ENCODE peak calls at places on chromosomes 16 and 17, in nine cellular contexts. Q, C, K, Y, T, D, F, X and L are unnamed samples.

GRCh38 chr17:38896373-38896954 is 26.6 kb downstream of the LASP1 start:
- DNase-seq in Q (no peak), C (peak), K (no peak), Y (no peak), T (no peak), D (no peak), F (no peak), X (no peak), L (no peak)

GRCh38 chr16:88701541-88702363 is 4.5 kb downstream of the RNF166 start:
- DNase-seq in Q (no peak), C (no peak), K (no peak), Y (no peak), T (no peak), D (no peak), F (no peak), X (no peak), L (no peak)

GRCh38 chr16:88905563-88905962 is 39.1 kb upstream of the PABPN1L start:
- DNase-seq in Q (no peak), C (no peak), K (no peak), Y (no peak), T (peak), D (no peak), F (no peak), X (no peak), L (peak)

GRCh38 chr17:12856451-12856850 is 67.2 kb downstream of the ARHGAP44 start:
- DNase-seq in Q (no peak), C (no peak), K (no peak), Y (no peak), T (no peak), D (no peak), F (no peak), X (no peak), L (no peak)

GRCh38 chr16:79528281-79528680 is 72.3 kb downstream of the MAF start:
- DNase-seq in Q (no peak), C (no peak), K (no peak), Y (no peak), T (no peak), D (no peak), F (no peak), X (no peak), L (no peak)

GRCh38 chr17:77887110-77887463 is 71.4 kb upstream of the TNRC6C start:
- DNase-seq in Q (no peak), C (no peak), K (no peak), Y (no peak), T (no peak), D (no peak), F (no peak), X (peak), L (no peak)

GRCh38 chr17:77233635-77234334 is 93.0 kb downstream of the SEC14L1 start:
- DNase-seq in Q (no peak), C (no peak), K (no peak), Y (no peak), T (no peak), D (peak), F (no peak), X (no peak), L (no peak)

GRCh38 chr16:85856585-85856984 is 42.4 kb upstream of the IRF8 start:
- DNase-seq in Q (no peak), C (no peak), K (no peak), Y (no peak), T (no peak), D (no peak), F (no peak), X (no peak), L (no peak)

GRCh38 chr17:60086822-60087591 is 8.3 kb upstream of the HEATR6 start:
- DNase-seq in Q (no peak), C (no peak), K (no peak), Y (no peak), T (peak), D (peak), F (no peak), X (no peak), L (no peak)

GRCh38 chr16:535446-536405 is 8.2 kb downstream of the CAPN15 start:
- DNase-seq in Q (no peak), C (no peak), K (no peak), Y (no peak), T (peak), D (peak), F (peak), X (no peak), L (no peak)

GRCh38 chr16:785563-786535 is 2.3 kb downstream of the RPUSD1 start:
- DNase-seq in Q (peak), C (peak), K (peak), Y (peak), T (peak), D (peak), F (no peak), X (peak), L (peak)

GRCh38 chr16:30668393-30668792 is 10.2 kb downstream of the FBRS start:
- DNase-seq in Q (no peak), C (no peak), K (no peak), Y (no peak), T (no peak), D (no peak), F (no peak), X (no peak), L (no peak)

GRCh38 chr16:79270011-79270410 is 330.5 kb downstream of the MAF start:
- DNase-seq in Q (no peak), C (no peak), K (no peak), Y (no peak), T (no peak), D (no peak), F (no peak), X (no peak), L (no peak)

GRCh38 chr17:27502526-27503324 is 46.5 kb downstream of the KSR1 start:
- DNase-seq in Q (no peak), C (no peak), K (no peak), Y (no peak), T (peak), D (peak), F (no peak), X (peak), L (no peak)

GRCh38 chr16:64184156-64184555 is 937.7 kb downstream of the CDH11 start:
- DNase-seq in Q (no peak), C (no peak), K (no peak), Y (no peak), T (no peak), D (no peak), F (no peak), X (no peak), L (peak)

GRCh38 chr17:57603978-57604377 is 141.1 kb downstream of the CCDC182 start:
- DNase-seq in Q (peak), C (no peak), K (peak), Y (peak), T (no peak), D (no peak), F (no peak), X (no peak), L (no peak)

GRCh38 chr17:59311051-59311468 is 20.4 kb upstream of the YPEL2 start:
- DNase-seq in Q (no peak), C (no peak), K (no peak), Y (peak), T (peak), D (peak), F (peak), X (no peak), L (peak)

GRCh38 chr17:80254396-80255241 is 6.0 kb upstream of the RNF213 start:
- DNase-seq in Q (no peak), C (no peak), K (no peak), Y (peak), T (peak), D (peak), F (peak), X (no peak), L (peak)

GRCh38 chr17:73720187-73720834 is 76.1 kb upstream of the SDK2 start:
- DNase-seq in Q (no peak), C (no peak), K (no peak), Y (no peak), T (no peak), D (no peak), F (no peak), X (no peak), L (no peak)

GRCh38 chr17:43434902-43435319 is 36.1 kb downstream of the ARL4D start:
- DNase-seq in Q (no peak), C (no peak), K (no peak), Y (no peak), T (no peak), D (peak), F (no peak), X (peak), L (peak)

GRCh38 chr17:50725769-50726655 is 6.6 kb downstream of the LUC7L3 start:
- DNase-seq in Q (no peak), C (no peak), K (no peak), Y (no peak), T (no peak), D (no peak), F (no peak), X (no peak), L (no peak)

GRCh38 chr17:57832711-57833596 is 16.9 kb downstream of the MRPS23 start:
- DNase-seq in Q (peak), C (peak), K (peak), Y (peak), T (peak), D (peak), F (peak), X (peak), L (peak)

GRCh38 chr16:57606147-57606846 is 22.1 kb upstream of the ADGRG1 start:
- DNase-seq in Q (no peak), C (no peak), K (no peak), Y (no peak), T (no peak), D (no peak), F (no peak), X (no peak), L (no peak)

GRCh38 chr16:56560447-56560846 is 4.4 kb upstream of the MT4 start:
- DNase-seq in Q (no peak), C (no peak), K (no peak), Y (no peak), T (no peak), D (no peak), F (no peak), X (no peak), L (no peak)

GRCh38 chr17:77693776-77694175 is 264.7 kb upstream of the TNRC6C start:
- DNase-seq in Q (no peak), C (no peak), K (no peak), Y (no peak), T (no peak), D (no peak), F (no peak), X (no peak), L (no peak)

GRCh38 chr17:17484451-17484899 is 7.7 kb downstream of the MED9 start:
- DNase-seq in Q (no peak), C (no peak), K (no peak), Y (no peak), T (no peak), D (no peak), F (no peak), X (no peak), L (no peak)